ENCODE peak calls at places on chromosome 6, in six cellular contexts. A, S, U, G, Y and L are unnamed samples. For H3K9me3 and H3K4me1, the result is how much of the 10 kb centered on the place peaks cover.

GRCh38 chr6:27138837-27139752 is 108.4 kb upstream of the PRSS16 start:
- DNase-seq in Y (peak), U (peak), A (peak), S (peak), G (no peak), L (no peak)

GRCh38 chr6:157764346-157765068 is 58.5 kb upstream of the SNX9 start:
- DNase-seq in S (peak), A (peak), Y (peak), U (peak), G (peak), L (peak)

GRCh38 chr6:162727347-162728176 is at the start of the genes PACRG and PRKN:
- DNase-seq in U (peak), A (peak), S (peak), G (peak), Y (peak), L (peak)

GRCh38 chr6:47308223-47308567 is 1.5 kb downstream of the TNFRSF21 start:
- DNase-seq in A (peak), Y (no peak), S (no peak), U (no peak), G (no peak), L (no peak)

GRCh38 chr6:53327017-53327395 is 21.7 kb downstream of the ELOVL5 start:
- DNase-seq in S (no peak), A (no peak), U (no peak), Y (no peak), G (no peak), L (no peak)

GRCh38 chr6:34771727-34772126 is 14.4 kb downstream of the SNRPC start:
- DNase-seq in S (no peak), U (no peak), A (no peak), G (no peak), Y (no peak), L (no peak)

GRCh38 chr6:170554086-170554887 is at the start of gene TBP:
- DNase-seq in Y (peak), G (peak), A (peak), U (peak), S (peak), L (peak)

GRCh38 chr6:5150676-5151075 is 65.5 kb downstream of the PPP1R3G start:
- DNase-seq in Y (no peak), U (no peak), A (no peak), S (no peak), G (no peak), L (no peak)

GRCh38 chr6:624979-625378 is 31.9 kb downstream of the HUS1B start:
- DNase-seq in G (no peak), S (peak), Y (no peak), U (no peak), A (peak), L (peak)

GRCh38 chr6:139474145-139475108 is 100.0 kb upstream of the CITED2 start:
- DNase-seq in A (no peak), U (no peak), S (no peak), G (no peak), Y (peak), L (no peak)

GRCh38 chr6:168217880-168218537 is 101.6 kb downstream of the DACT2 start:
- DNase-seq in G (no peak), Y (no peak), U (no peak), A (no peak), S (no peak), L (no peak)

GRCh38 chr6:81895511-81896185 is 143.2 kb upstream of the TENT5A start:
- DNase-seq in G (no peak), Y (no peak), A (no peak), U (no peak), S (peak), L (no peak)

GRCh38 chr6:114432380-114432779 is 89.6 kb upstream of the HS3ST5 start:
- DNase-seq in U (no peak), G (no peak), S (no peak), Y (no peak), A (peak), L (no peak)

GRCh38 chr6:101398716-101399626 is 5.5 kb downstream of the GRIK2 start:
- DNase-seq in S (no peak), Y (no peak), G (no peak), U (no peak), A (no peak), L (no peak)

GRCh38 chr6:160832422-160832821 is 130.4 kb downstream of the PLG start:
- DNase-seq in Y (no peak), A (no peak), S (no peak), U (no peak), G (no peak), L (no peak)

GRCh38 chr6:144190593-144190992 is 40.3 kb downstream of the STX11 start:
- DNase-seq in A (no peak), U (no peak), G (peak), S (peak), Y (no peak), L (no peak)

GRCh38 chr6:92521553-92521952 is 897.8 kb downstream of the EPHA7 start:
- DNase-seq in U (no peak), G (no peak), Y (no peak), A (no peak), S (peak), L (no peak)

GRCh38 chr6:30781697-30782424 is 37.5 kb upstream of the IER3 start:
- DNase-seq in Y (peak), S (peak), U (peak), G (peak), A (peak), L (no peak)

GRCh38 chr6:99344289-99344688 is 5.2 kb downstream of the FAXC start:
- DNase-seq in A (no peak), Y (no peak), S (no peak), G (no peak), U (no peak), L (no peak)

GRCh38 chr6:42300701-42301100 is 83.0 kb upstream of the MRPS10 start:
- DNase-seq in A (no peak), G (no peak), Y (no peak), S (no peak), U (no peak), L (no peak)

GRCh38 chr6:15501806-15502450 is 160.9 kb downstream of the DTNBP1 start:
- DNase-seq in G (no peak), U (no peak), Y (no peak), A (no peak), S (peak), L (no peak)

GRCh38 chr6:64221776-64222175 is 586.2 kb downstream of the PHF3 start:
- DNase-seq in Y (no peak), S (no peak), U (no peak), A (no peak), G (no peak), L (no peak)

GRCh38 chr6:79544939-79545450 is 7.8 kb upstream of the LCA5 start:
- DNase-seq in S (peak), A (peak), Y (peak), G (peak), U (no peak), L (peak)

GRCh38 chr6:1545654-1546053 is 64.1 kb upstream of the FOXC1 start:
- DNase-seq in A (no peak), G (no peak), Y (no peak), U (no peak), S (no peak), L (no peak)

GRCh38 chr6:113857565-113858066 is 471 bp downstream of the MARCKS start:
- DNase-seq in A (peak), G (peak), Y (peak), S (no peak), U (no peak), L (no peak)

GRCh38 chr6:92777146-92777740 is 642.1 kb downstream of the EPHA7 start:
- DNase-seq in Y (no peak), U (no peak), G (no peak), A (peak), S (peak), L (peak)

GRCh38 chr6:108904731-108905130 is 56.5 kb downstream of the ARMC2 start:
- DNase-seq in A (no peak), Y (peak), G (no peak), U (no peak), S (no peak), L (peak)

GRCh38 chr6:92586236-92586977 is 833.0 kb downstream of the EPHA7 start:
- DNase-seq in Y (no peak), U (no peak), A (no peak), S (no peak), G (no peak), L (no peak)

DNA sequence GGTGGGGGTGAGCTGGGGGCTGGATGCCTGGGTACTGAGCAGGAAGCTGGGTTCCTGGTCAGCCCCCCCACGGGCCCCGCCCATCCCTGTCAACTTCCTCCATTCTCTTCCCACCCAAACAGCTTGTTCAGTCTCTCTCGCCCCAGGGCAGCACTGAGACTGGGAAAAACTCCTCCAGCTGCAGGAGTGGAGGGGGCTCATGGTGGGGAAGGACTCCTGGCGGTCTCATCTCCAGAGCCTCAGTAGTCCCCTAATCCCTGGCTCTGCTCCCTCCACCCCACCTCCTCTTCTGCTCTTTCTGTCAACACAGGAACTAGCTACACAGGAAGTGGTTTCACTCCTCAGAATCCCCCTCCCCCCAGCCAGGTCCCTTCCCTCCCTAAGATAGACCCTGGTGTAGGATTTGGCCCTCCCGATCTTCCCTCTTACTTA is at the start of gene GPSM3:
- DNase-seq in U (peak), S (peak), Y (peak), G (no peak), A (no peak), L (no peak)
- H3K4me3 ChIP-seq in U (peak), S (peak), Y (no peak), G (no peak), A (no peak), L (no peak)

DNA sequence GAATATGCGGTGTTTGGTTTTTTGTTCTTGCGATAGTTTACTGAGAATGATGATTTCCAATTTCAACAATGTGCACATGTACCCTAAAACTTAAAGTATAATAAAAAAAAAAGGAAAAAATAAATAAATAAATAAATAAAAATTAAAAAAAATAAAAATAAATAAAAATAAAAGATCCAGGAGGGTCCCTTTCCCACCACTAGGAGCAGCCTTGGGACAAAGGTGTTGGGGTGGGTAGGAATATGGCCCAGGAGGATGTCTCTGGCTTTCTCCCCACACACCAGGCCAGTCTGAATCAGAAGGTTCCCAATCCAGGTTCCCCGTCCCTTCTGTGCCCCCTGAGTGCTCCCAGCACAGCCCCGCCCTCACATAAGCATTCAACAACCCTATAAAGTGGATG is 9.5 kb downstream of the LRFN2 start:
- DNase-seq in S (no peak), Y (no peak), U (no peak), G (no peak), A (no peak), L (no peak)
- H3K9me3 ChIP-seq in S (under half), Y (under half), U (under half), G (under half), A (under half), L (under half)

GRCh38 chr6:122408697-122409458 is 9.4 kb downstream of the HSF2 start:
- DNase-seq in A (no peak), G (no peak), S (no peak), U (no peak), Y (no peak), L (no peak)
- H3K4me1 ChIP-seq in A (under half), G (under half), S (under half), U (half or more), Y (under half), L (under half)

GRCh38 chr6:19839788-19840187 is 2.6 kb downstream of the ID4 start:
- DNase-seq in A (no peak), S (no peak), Y (no peak), G (no peak), U (no peak), L (no peak)
- H3K4me3 ChIP-seq in A (peak), S (no peak), Y (no peak), G (no peak), U (no peak), L (no peak)